ENCODE peak calls at places on chromosome 21, in nine cellular contexts. D, J, M, S, G, L, T, X and Z are unnamed samples. For H3K4me1, the result is how much of the 10 kb centered on the place peaks cover.

GRCh38 chr21:15804247-15804985 is 74.6 kb downstream of the USP25 start:
- DNase-seq in L (no peak), M (no peak), X (no peak), T (no peak), J (no peak), S (no peak), G (no peak), D (no peak), Z (no peak)

GRCh38 chr21:42306366-42307035 is 8.7 kb downstream of the TFF3 start:
- DNase-seq in T (no peak), J (no peak), D (no peak), S (no peak), G (no peak), L (no peak), M (no peak), X (no peak), Z (no peak)

GRCh38 chr21:22342855-22343254 is 1344.6 kb downstream of the NCAM2 start:
- DNase-seq in G (no peak), L (no peak), D (no peak), S (no peak), J (no peak), T (no peak), X (no peak), M (no peak), Z (no peak)

GRCh38 chr21:28793043-28793442 is 199.6 kb downstream of the LTN1 start:
- DNase-seq in G (no peak), M (no peak), X (peak), J (no peak), L (no peak), D (no peak), T (peak), S (peak), Z (no peak)

GRCh38 chr21:16047857-16048256 is 318.1 kb downstream of the USP25 start:
- DNase-seq in L (no peak), S (peak), T (no peak), M (no peak), X (no peak), G (no peak), D (peak), J (no peak), Z (no peak)

GRCh38 chr21:39096754-39097153 is 86.5 kb downstream of the PSMG1 start:
- DNase-seq in T (peak), S (no peak), X (no peak), M (no peak), J (no peak), G (no peak), D (no peak), L (no peak), Z (no peak)

GRCh38 chr21:28636988-28637691 is 355.5 kb downstream of the LTN1 start:
- DNase-seq in T (no peak), S (peak), G (no peak), X (peak), J (no peak), D (peak), M (no peak), L (no peak), Z (no peak)

GRCh38 chr21:41631564-41632461 is 123.9 kb upstream of the TMPRSS2 start:
- DNase-seq in J (peak), X (no peak), G (peak), D (peak), M (no peak), S (no peak), L (peak), T (no peak), Z (peak)

GRCh38 chr21:17576080-17576835 is 36.4 kb downstream of the BTG3 start:
- DNase-seq in D (no peak), J (no peak), T (no peak), S (no peak), X (no peak), L (no peak), G (no peak), M (no peak), Z (no peak)

GRCh38 chr21:31257265-31257664 is 86.8 kb downstream of the TIAM1 start:
- DNase-seq in M (no peak), T (no peak), X (no peak), D (no peak), S (no peak), L (no peak), G (no peak), J (no peak), Z (no peak)

GRCh38 chr21:37450385-37451044 is 83.9 kb downstream of the DYRK1A start:
- DNase-seq in X (peak), D (peak), J (no peak), T (no peak), S (peak), L (no peak), G (no peak), M (no peak), Z (no peak)

GRCh38 chr21:28216976-28217523 is 775.6 kb downstream of the LTN1 start:
- DNase-seq in D (no peak), J (no peak), X (no peak), S (no peak), G (no peak), M (no peak), T (no peak), L (no peak), Z (no peak)

GRCh38 chr21:38323721-38324591 is 67.2 kb downstream of the KCNJ15 start:
- DNase-seq in S (peak), G (peak), T (peak), D (peak), X (peak), M (peak), L (no peak), J (no peak), Z (no peak)

GRCh38 chr21:16308269-16308668 is 578.5 kb downstream of the USP25 start:
- DNase-seq in G (no peak), S (peak), X (peak), J (no peak), M (no peak), T (no peak), D (peak), L (no peak), Z (no peak)

GRCh38 chr21:41377715-41378114 is 15.9 kb downstream of the MX2 start:
- DNase-seq in G (no peak), J (no peak), T (peak), S (no peak), X (no peak), M (no peak), L (no peak), D (no peak), Z (no peak)

GRCh38 chr21:31476551-31477120 is 132.6 kb upstream of the TIAM1 start:
- DNase-seq in L (no peak), S (no peak), D (peak), M (no peak), X (peak), T (no peak), J (no peak), G (no peak), Z (no peak)

GRCh38 chr21:20739421-20739820 is 258.8 kb upstream of the NCAM2 start:
- DNase-seq in D (no peak), X (no peak), T (peak), L (no peak), S (no peak), G (no peak), M (no peak), J (no peak), Z (no peak)

GRCh38 chr21:41045534-41046268 is 122.3 kb upstream of the BACE2 start:
- DNase-seq in G (peak), J (no peak), T (peak), S (no peak), M (peak), X (no peak), L (peak), D (no peak), Z (no peak)

GRCh38 chr21:41369915-41370839 is 8.3 kb downstream of the MX2 start:
- DNase-seq in T (peak), X (peak), J (no peak), M (no peak), S (no peak), D (no peak), G (no peak), L (no peak), Z (peak)

GRCh38 chr21:29320021-29320420 is 21.3 kb downstream of the BACH1 start:
- DNase-seq in D (no peak), X (no peak), T (no peak), J (no peak), M (no peak), L (no peak), S (no peak), G (no peak), Z (no peak)

GRCh38 chr21:39317134-39318090 is 4.0 kb upstream of the BRWD1 start:
- DNase-seq in D (no peak), J (no peak), L (no peak), S (no peak), G (no peak), M (no peak), T (no peak), X (no peak), Z (no peak)

GRCh38 chr21:26842300-26842699 is 2.9 kb downstream of the ADAMTS1 start:
- DNase-seq in X (peak), G (no peak), D (no peak), S (peak), J (no peak), M (no peak), L (no peak), T (no peak), Z (no peak)

GRCh38 chr21:23017989-23018388 is 2019.8 kb downstream of the NCAM2 start:
- DNase-seq in X (no peak), T (no peak), S (no peak), J (no peak), M (no peak), G (no peak), D (no peak), L (no peak), Z (no peak)

GRCh38 chr21:42061195-42061865 is 9.8 kb upstream of the UMODL1 start:
- DNase-seq in G (no peak), D (no peak), X (no peak), T (no peak), J (peak), M (no peak), S (no peak), L (peak), Z (peak)

GRCh38 chr21:16741228-16741665 is 771.6 kb upstream of the CXADR start:
- DNase-seq in M (no peak), J (no peak), L (no peak), T (no peak), X (peak), S (no peak), G (no peak), D (peak), Z (no peak)

GRCh38 chr21:40845621-40846020 is 1.3 kb downstream of the DSCAM start:
- DNase-seq in D (peak), G (no peak), M (peak), X (no peak), T (no peak), S (peak), J (no peak), L (no peak), Z (no peak)

GRCh38 chr21:34884346-34884929 is 164.7 kb downstream of the RUNX1 start:
- DNase-seq in G (no peak), J (no peak), S (no peak), L (no peak), M (peak), D (no peak), T (no peak), X (no peak), Z (no peak)

GRCh38 chr21:34883501-34884271 is 165.4 kb downstream of the RUNX1 start:
- DNase-seq in J (no peak), X (no peak), T (no peak), L (no peak), S (no peak), M (peak), D (no peak), G (no peak), Z (no peak)

GRCh38 chr21:34886554-34887385 is 162.3 kb downstream of the RUNX1 start:
- DNase-seq in L (peak), T (peak), G (no peak), J (peak), S (no peak), M (peak), X (peak), D (no peak), Z (peak)

GRCh38 chr21:34885636-34886553 is 163.2 kb downstream of the RUNX1 start:
- DNase-seq in T (peak), J (peak), L (no peak), X (peak), M (peak), S (no peak), D (no peak), G (no peak), Z (no peak)

GRCh38 chr21:34885125-34885524 is 164.0 kb downstream of the RUNX1 start:
- DNase-seq in D (no peak), T (no peak), G (no peak), J (peak), L (no peak), X (no peak), S (no peak), M (peak), Z (no peak)
- H3K4me1 ChIP-seq in D (under half), T (under half), G (under half), J (under half), L (under half), X (under half), S (under half), M (under half), Z (under half)

DNA sequence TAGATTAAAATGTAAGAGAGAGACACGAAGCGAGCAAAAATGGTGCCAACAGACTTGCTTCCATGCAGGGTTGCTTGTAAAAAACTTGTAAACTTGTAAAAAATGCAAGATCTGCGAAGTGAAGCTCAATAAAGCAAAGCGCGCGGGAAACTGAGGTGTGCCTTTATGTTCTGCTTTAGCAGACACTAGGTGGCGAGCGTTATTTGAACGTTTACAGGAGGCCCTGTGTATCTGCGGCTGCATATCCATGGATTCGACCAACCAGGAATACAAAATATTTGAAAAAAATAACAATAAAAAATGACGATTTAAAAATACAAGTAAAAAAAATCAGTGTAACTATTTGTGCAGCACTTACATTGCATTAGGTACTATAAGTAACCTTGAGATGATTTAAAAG is 1.5 kb downstream of the UBE2G2 start:
- DNase-seq in D (peak), X (peak), M (no peak), L (no peak), T (peak), S (peak), G (no peak), J (peak), Z (no peak)
- H3K4me3 ChIP-seq in D (no peak), X (peak), M (peak), L (peak), T (peak), S (no peak), G (no peak), J (no peak), Z (no peak)

DNA sequence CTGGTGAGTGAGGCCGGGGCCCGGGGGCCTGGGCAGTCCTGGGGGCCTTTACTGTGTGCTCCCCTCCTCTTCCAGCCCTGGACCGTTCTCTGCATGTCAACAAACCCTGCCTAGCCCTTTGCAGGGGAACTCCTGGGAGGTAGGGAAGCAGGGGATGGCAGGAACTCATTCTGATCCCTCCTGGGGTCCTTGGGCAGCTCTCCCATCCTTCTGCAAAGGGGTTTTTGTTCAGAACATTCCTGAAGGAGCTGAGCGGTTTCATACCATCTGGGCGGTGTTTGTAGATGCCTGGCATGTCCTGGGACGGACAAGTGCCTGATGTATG is 71.8 kb upstream of the TRAPPC10 start:
- DNase-seq in D (no peak), G (no peak), L (no peak), M (no peak), S (no peak), J (no peak), X (no peak), T (no peak), Z (no peak)
- H3K4me1 ChIP-seq in D (under half), G (under half), L (under half), M (under half), S (under half), J (under half), X (under half), T (under half), Z (under half)

GRCh38 chr21:32702702-32703101 is 25.1 kb downstream of the SYNJ1 start:
- DNase-seq in T (no peak), M (no peak), J (no peak), S (peak), L (no peak), X (peak), D (peak), G (no peak), Z (no peak)
- H3K4me3 ChIP-seq in T (no peak), M (no peak), J (no peak), S (no peak), L (no peak), X (peak), D (peak), G (no peak), Z (no peak)

DNA sequence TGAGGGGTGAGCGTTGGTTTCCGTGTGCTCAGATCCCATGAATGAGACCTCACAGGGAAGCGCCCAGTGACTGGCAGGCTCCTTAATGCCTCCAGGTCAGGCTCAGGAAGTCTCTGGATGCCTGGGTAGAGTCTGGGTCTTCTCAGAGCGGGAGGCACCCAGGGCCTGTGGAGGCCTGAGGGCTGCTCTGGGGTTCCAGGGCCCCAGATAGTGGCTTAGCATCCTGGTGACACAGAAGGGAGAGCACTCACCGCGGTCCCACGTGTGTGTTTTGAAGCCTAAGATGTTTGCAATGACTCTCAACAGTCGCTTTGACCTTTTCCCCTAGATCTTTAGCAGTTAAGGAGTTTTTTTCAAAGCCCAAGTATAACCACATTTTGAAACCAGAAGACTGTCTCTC is 25.0 kb downstream of the PRMT2 start:
- DNase-seq in G (no peak), T (no peak), S (no peak), J (no peak), X (no peak), D (no peak), M (no peak), L (no peak), Z (no peak)
- H3K4me1 ChIP-seq in G (under half), T (under half), S (under half), J (under half), X (under half), D (under half), M (under half), L (under half), Z (under half)

DNA sequence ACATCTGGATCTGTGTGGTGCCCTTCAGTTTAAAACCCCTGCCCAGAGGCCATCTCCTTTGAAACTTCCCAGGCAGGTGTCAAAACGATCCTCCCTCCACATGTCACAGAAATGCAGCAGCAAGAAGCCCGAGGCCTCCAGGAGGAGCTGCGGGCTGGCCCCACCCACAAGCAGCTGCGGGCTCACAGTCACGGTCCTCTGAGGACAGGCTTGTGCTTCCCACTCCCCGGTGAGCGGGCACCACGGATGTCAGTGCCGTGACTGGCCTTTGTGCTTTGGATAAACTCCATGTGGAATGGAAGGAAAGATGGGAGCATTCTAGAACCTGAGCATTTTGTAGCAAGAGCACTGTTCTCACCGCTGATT is 65.8 kb downstream of the SIK1 start:
- DNase-seq in X (no peak), J (no peak), D (no peak), M (no peak), S (peak), L (no peak), T (no peak), G (peak), Z (no peak)
- H3K4me3 ChIP-seq in X (peak), J (no peak), D (no peak), M (no peak), S (no peak), L (peak), T (no peak), G (peak), Z (peak)

GRCh38 chr21:36429672-36430546 is 44.7 kb downstream of the CHAF1B start:
- DNase-seq in M (no peak), X (peak), G (peak), S (peak), J (peak), L (peak), D (peak), T (peak), Z (peak)
- H3K4me1 ChIP-seq in M (under half), X (under half), G (under half), S (under half), J (under half), L (under half), D (half or more), T (under half), Z (under half)